ENCODE peak calls at places on chromosome X, in five cellular contexts. One of them, this sample, is unnamed. For H3K4me1 and H3K27me3, the result is how much of the 10 kb centered on the place peaks cover.

GRCh38 chrX:136094962-136095361 is 52.4 kb upstream of the FHL1 start:
- DNase-seq in CD8-positive, alpha-beta memory T cell: no peak
- DNase-seq in adrenal gland: no peak
- DNase-seq in transverse colon: no peak
- DNase-seq in breast epithelium: no peak
- DNase-seq in this sample: no peak

GRCh38 chrX:15114865-15115566 is 154.9 kb downstream of the ASB9 start:
- DNase-seq in CD8-positive, alpha-beta memory T cell: no peak
- DNase-seq in adrenal gland: no peak
- DNase-seq in transverse colon: no peak
- DNase-seq in breast epithelium: no peak
- DNase-seq in this sample: no peak

GRCh38 chrX:16444353-16444752 is 205.6 kb upstream of the S100G start:
- DNase-seq in CD8-positive, alpha-beta memory T cell: no peak
- DNase-seq in adrenal gland: no peak
- DNase-seq in transverse colon: no peak
- DNase-seq in breast epithelium: no peak
- DNase-seq in this sample: no peak

GRCh38 chrX:30653415-30654131 is at the start of gene GK:
- DNase-seq in CD8-positive, alpha-beta memory T cell: no peak
- DNase-seq in adrenal gland: peak
- DNase-seq in transverse colon: peak
- DNase-seq in breast epithelium: no peak
- DNase-seq in this sample: peak

GRCh38 chrX:14528629-14529287 is 578 bp upstream of the GLRA2 start:
- DNase-seq in CD8-positive, alpha-beta memory T cell: peak
- DNase-seq in adrenal gland: peak
- DNase-seq in transverse colon: peak
- DNase-seq in breast epithelium: peak
- DNase-seq in this sample: no peak

GRCh38 chrX:75603833-75604232 is 81.0 kb upstream of the ZDHHC15 start:
- DNase-seq in CD8-positive, alpha-beta memory T cell: peak
- DNase-seq in adrenal gland: no peak
- DNase-seq in transverse colon: no peak
- DNase-seq in breast epithelium: no peak
- DNase-seq in this sample: no peak

GRCh38 chrX:1246816-1247215 is 21.8 kb upstream of the CSF2RA start:
- DNase-seq in CD8-positive, alpha-beta memory T cell: peak
- DNase-seq in adrenal gland: peak
- DNase-seq in transverse colon: peak
- DNase-seq in breast epithelium: no peak
- DNase-seq in this sample: peak

GRCh38 chrX:12988797-12989196 is 13.9 kb downstream of the TMSB4X start:
- DNase-seq in CD8-positive, alpha-beta memory T cell: no peak
- DNase-seq in adrenal gland: no peak
- DNase-seq in transverse colon: no peak
- DNase-seq in breast epithelium: peak
- DNase-seq in this sample: no peak

GRCh38 chrX:48021026-48021900 is 14.5 kb downstream of the SPACA5 start:
- DNase-seq in CD8-positive, alpha-beta memory T cell: peak
- DNase-seq in adrenal gland: peak
- DNase-seq in transverse colon: peak
- DNase-seq in breast epithelium: peak
- DNase-seq in this sample: peak

GRCh38 chrX:118240359-118240758 is 105.5 kb upstream of the WDR44 start:
- DNase-seq in CD8-positive, alpha-beta memory T cell: no peak
- DNase-seq in adrenal gland: no peak
- DNase-seq in transverse colon: no peak
- DNase-seq in breast epithelium: no peak
- DNase-seq in this sample: no peak

GRCh38 chrX:118961866-118962560 is 12.4 kb upstream of the LONRF3 start:
- DNase-seq in CD8-positive, alpha-beta memory T cell: no peak
- DNase-seq in adrenal gland: no peak
- DNase-seq in transverse colon: no peak
- DNase-seq in breast epithelium: no peak
- DNase-seq in this sample: no peak

GRCh38 chrX:28946846-28947245 is 359.6 kb downstream of the IL1RAPL1 start:
- DNase-seq in CD8-positive, alpha-beta memory T cell: no peak
- DNase-seq in adrenal gland: no peak
- DNase-seq in transverse colon: no peak
- DNase-seq in breast epithelium: no peak
- DNase-seq in this sample: no peak

GRCh38 chrX:155881158-155881993 is at the start of gene VAMP7:
- DNase-seq in CD8-positive, alpha-beta memory T cell: peak
- DNase-seq in adrenal gland: peak
- DNase-seq in transverse colon: peak
- DNase-seq in breast epithelium: peak
- DNase-seq in this sample: peak

GRCh38 chrX:154829926-154830442 is 4.5 kb downstream of the SMIM9 start:
- DNase-seq in CD8-positive, alpha-beta memory T cell: no peak
- DNase-seq in adrenal gland: no peak
- DNase-seq in transverse colon: no peak
- DNase-seq in breast epithelium: no peak
- DNase-seq in this sample: no peak

GRCh38 chrX:118520206-118520857 is 24.7 kb downstream of the DOCK11 start:
- DNase-seq in CD8-positive, alpha-beta memory T cell: no peak
- DNase-seq in adrenal gland: no peak
- DNase-seq in transverse colon: no peak
- DNase-seq in breast epithelium: no peak
- DNase-seq in this sample: no peak

GRCh38 chrX:41661366-41662095 is 27.2 kb upstream of the GPR34 start:
- DNase-seq in CD8-positive, alpha-beta memory T cell: no peak
- DNase-seq in adrenal gland: no peak
- DNase-seq in transverse colon: no peak
- DNase-seq in breast epithelium: no peak
- DNase-seq in this sample: no peak

GRCh38 chrX:38939067-38939466 is 137.8 kb downstream of the MID1IP1 start:
- DNase-seq in CD8-positive, alpha-beta memory T cell: no peak
- DNase-seq in adrenal gland: no peak
- DNase-seq in transverse colon: no peak
- DNase-seq in breast epithelium: no peak
- DNase-seq in this sample: no peak

GRCh38 chrX:113019958-113020357 is 179.3 kb upstream of the AMOT start:
- DNase-seq in CD8-positive, alpha-beta memory T cell: no peak
- DNase-seq in adrenal gland: no peak
- DNase-seq in transverse colon: no peak
- DNase-seq in breast epithelium: no peak
- DNase-seq in this sample: no peak

GRCh38 chrX:115560978-115561604 is at the start of gene PLS3:
- DNase-seq in CD8-positive, alpha-beta memory T cell: no peak
- DNase-seq in adrenal gland: peak
- DNase-seq in transverse colon: peak
- DNase-seq in breast epithelium: peak
- DNase-seq in this sample: peak

GRCh38 chrX:31670245-31670644 is 598.4 kb upstream of the FTHL17 start:
- DNase-seq in CD8-positive, alpha-beta memory T cell: no peak
- DNase-seq in adrenal gland: no peak
- DNase-seq in transverse colon: no peak
- DNase-seq in breast epithelium: no peak
- DNase-seq in this sample: no peak

GRCh38 chrX:20135956-20136355 is 5.7 kb downstream of the EIF1AX start:
- DNase-seq in CD8-positive, alpha-beta memory T cell: no peak
- DNase-seq in adrenal gland: no peak
- DNase-seq in transverse colon: no peak
- DNase-seq in breast epithelium: no peak
- DNase-seq in this sample: no peak

GRCh38 chrX:153408221-153408721 is 3.0 kb upstream of the ZFP92 start:
- DNase-seq in CD8-positive, alpha-beta memory T cell: no peak
- DNase-seq in adrenal gland: no peak
- DNase-seq in transverse colon: no peak
- DNase-seq in breast epithelium: no peak
- DNase-seq in this sample: no peak

GRCh38 chrX:153406011-153406410 is 4.9 kb upstream of the PNMA6E start:
- DNase-seq in CD8-positive, alpha-beta memory T cell: no peak
- DNase-seq in adrenal gland: no peak
- DNase-seq in transverse colon: no peak
- DNase-seq in breast epithelium: no peak
- DNase-seq in this sample: no peak

GRCh38 chrX:153406903-153407302 is 4.4 kb upstream of the ZFP92 start:
- DNase-seq in CD8-positive, alpha-beta memory T cell: no peak
- DNase-seq in adrenal gland: no peak
- DNase-seq in transverse colon: no peak
- DNase-seq in breast epithelium: no peak
- DNase-seq in this sample: no peak

GRCh38 chrX:153408871-153409351 is 2.4 kb upstream of the ZFP92 start:
- DNase-seq in CD8-positive, alpha-beta memory T cell: no peak
- DNase-seq in adrenal gland: no peak
- DNase-seq in transverse colon: no peak
- DNase-seq in breast epithelium: no peak
- DNase-seq in this sample: no peak

DNA sequence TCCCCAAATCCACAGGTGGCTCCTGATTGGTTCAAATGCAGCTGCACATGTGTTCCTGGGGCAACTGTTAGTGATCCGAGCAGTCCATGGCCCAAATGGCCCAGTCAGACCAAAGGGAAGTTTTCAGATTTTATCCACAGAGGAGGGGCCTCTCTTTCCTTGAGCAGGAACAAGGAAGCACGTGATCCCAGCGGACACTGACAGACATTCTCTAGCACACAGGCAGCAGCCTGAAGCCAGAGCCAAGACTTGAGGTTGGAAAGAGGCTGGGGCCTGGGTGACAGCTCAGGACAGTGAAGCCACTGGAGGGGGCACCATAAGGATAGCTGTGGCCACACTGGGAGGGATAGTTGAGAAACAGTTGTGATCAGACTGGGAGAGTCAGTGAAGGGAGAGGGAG is 3.5 kb upstream of the ZFP92 start:
- DNase-seq in CD8-positive, alpha-beta memory T cell: no peak
- DNase-seq in adrenal gland: no peak
- DNase-seq in transverse colon: no peak
- DNase-seq in breast epithelium: no peak
- DNase-seq in this sample: no peak
- H3K4me1 ChIP-seq in CD8-positive, alpha-beta memory T cell: under half
- H3K4me1 ChIP-seq in adrenal gland: under half
- H3K4me1 ChIP-seq in transverse colon: under half
- H3K4me1 ChIP-seq in breast epithelium: under half
- H3K4me1 ChIP-seq in this sample: under half

DNA sequence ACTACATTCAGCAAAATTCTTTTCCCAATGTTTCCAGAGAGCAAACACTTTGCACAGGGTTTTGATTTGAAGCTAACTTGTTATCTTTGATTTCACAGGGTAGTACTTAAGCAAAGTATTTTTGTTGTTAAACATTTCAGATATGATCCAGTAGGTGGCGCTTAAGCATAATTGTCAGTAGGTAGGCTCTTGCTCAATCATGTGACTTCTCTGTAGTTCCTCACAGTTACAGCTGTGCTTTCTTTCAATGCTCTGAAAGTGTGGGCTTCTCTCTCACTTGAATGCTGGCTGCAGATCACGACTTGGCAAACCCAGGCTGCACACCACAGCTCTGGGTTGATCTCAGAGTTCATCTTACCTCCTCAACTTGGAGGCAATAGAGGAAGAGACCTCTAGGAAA is 1016.5 kb downstream of the SH3BGRL start:
- DNase-seq in CD8-positive, alpha-beta memory T cell: peak
- DNase-seq in adrenal gland: no peak
- DNase-seq in transverse colon: no peak
- DNase-seq in breast epithelium: no peak
- DNase-seq in this sample: no peak
- H3K27me3 ChIP-seq in CD8-positive, alpha-beta memory T cell: under half
- H3K27me3 ChIP-seq in adrenal gland: under half
- H3K27me3 ChIP-seq in transverse colon: under half
- H3K27me3 ChIP-seq in breast epithelium: under half
- H3K27me3 ChIP-seq in this sample: under half

DNA sequence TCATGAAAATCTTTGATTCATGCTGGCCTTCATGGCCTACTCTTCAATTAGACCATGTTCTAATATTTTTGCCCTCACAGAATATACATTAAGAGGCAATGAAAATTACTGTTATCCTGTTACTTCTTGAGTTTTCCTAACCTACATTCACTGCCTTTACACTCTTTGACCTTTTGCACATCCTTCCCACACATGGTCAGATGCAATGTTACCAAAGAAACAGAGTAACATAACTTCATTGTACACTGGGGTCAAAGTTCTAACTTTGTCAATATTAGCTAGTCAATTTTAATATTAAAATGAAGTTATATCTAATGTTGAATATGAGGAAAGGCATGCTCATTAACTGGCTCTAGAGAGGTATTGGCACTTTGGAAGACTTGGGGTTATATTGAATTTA is 284.8 kb downstream of the TEX13C start:
- DNase-seq in CD8-positive, alpha-beta memory T cell: no peak
- DNase-seq in adrenal gland: no peak
- DNase-seq in transverse colon: no peak
- DNase-seq in breast epithelium: no peak
- DNase-seq in this sample: no peak
- H3K4me1 ChIP-seq in CD8-positive, alpha-beta memory T cell: under half
- H3K4me1 ChIP-seq in adrenal gland: under half
- H3K4me1 ChIP-seq in transverse colon: under half
- H3K4me1 ChIP-seq in breast epithelium: under half
- H3K4me1 ChIP-seq in this sample: under half

DNA sequence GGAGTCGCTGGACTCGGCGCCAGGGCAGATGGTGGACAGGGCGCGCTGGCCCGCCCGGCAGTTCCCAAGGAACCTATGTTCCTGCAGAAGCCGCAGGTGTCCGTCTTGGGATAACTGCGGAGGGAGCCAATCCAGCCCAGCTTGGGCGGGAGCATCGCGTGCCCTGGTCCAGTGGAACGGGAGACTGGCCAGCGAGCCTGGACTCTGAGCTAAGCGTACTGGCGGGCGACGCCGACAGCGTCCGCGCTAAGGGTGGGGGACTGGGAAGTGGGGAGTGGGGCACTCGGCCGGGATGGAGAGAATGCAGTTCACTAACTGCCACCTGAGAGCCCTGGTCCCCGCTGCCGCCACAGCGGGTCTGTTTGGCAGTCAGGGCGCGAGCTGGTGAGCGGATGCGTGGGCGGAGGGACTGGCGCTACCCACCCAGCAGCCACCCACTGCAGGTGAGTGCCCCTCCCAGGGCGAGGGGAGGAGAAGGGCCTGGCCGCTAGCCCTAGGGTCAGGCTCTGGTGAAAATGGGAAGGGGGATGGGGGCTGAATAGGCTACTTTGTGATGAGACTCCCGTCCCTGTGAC is 1.3 kb upstream of the MAMLD1 start:
- DNase-seq in CD8-positive, alpha-beta memory T cell: no peak
- DNase-seq in adrenal gland: peak
- DNase-seq in transverse colon: no peak
- DNase-seq in breast epithelium: no peak
- DNase-seq in this sample: peak
- H3K27me3 ChIP-seq in CD8-positive, alpha-beta memory T cell: under half
- H3K27me3 ChIP-seq in adrenal gland: under half
- H3K27me3 ChIP-seq in transverse colon: under half
- H3K27me3 ChIP-seq in breast epithelium: under half
- H3K27me3 ChIP-seq in this sample: under half

GRCh38 chrX:132030264-132030663 is 7.2 kb downstream of the STK26 start:
- DNase-seq in CD8-positive, alpha-beta memory T cell: no peak
- DNase-seq in adrenal gland: no peak
- DNase-seq in transverse colon: no peak
- DNase-seq in breast epithelium: no peak
- DNase-seq in this sample: no peak
- H3K4me1 ChIP-seq in CD8-positive, alpha-beta memory T cell: under half
- H3K4me1 ChIP-seq in adrenal gland: under half
- H3K4me1 ChIP-seq in transverse colon: under half
- H3K4me1 ChIP-seq in breast epithelium: under half
- H3K4me1 ChIP-seq in this sample: under half

DNA sequence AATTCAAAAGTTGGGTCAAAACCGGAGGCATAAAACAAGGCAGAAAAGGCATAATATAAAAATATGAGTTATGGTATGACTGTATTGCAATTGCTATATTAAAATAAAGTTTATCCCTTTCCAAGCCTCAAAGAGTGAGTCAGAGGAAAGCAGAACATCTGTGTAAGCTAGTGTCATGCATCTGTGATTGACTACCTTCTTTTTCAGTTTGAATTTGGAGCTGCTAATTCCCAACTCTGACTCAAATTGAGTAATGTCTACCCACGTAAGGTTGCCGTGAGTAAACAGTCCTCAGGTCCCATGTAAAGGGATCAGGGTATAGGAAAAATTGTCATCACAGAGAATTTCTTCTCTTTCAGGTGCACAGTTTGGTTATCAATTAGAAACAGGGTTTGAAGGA is 6.5 kb upstream of the SLITRK4 start:
- DNase-seq in CD8-positive, alpha-beta memory T cell: no peak
- DNase-seq in adrenal gland: no peak
- DNase-seq in transverse colon: no peak
- DNase-seq in breast epithelium: no peak
- DNase-seq in this sample: no peak
- H3K27me3 ChIP-seq in CD8-positive, alpha-beta memory T cell: under half
- H3K27me3 ChIP-seq in adrenal gland: under half
- H3K27me3 ChIP-seq in transverse colon: under half
- H3K27me3 ChIP-seq in breast epithelium: under half
- H3K27me3 ChIP-seq in this sample: under half